ENCODE peak calls at places on chromosomes 13 and 19, in six cellular contexts. Y, U, Q, M, V and B are unnamed samples.

GRCh38 chr13:73703606-73704005 is 430.6 kb downstream of the KLF12 start:
- DNase-seq in Y (no peak), U (no peak), Q (no peak), M (no peak), V (no peak), B (no peak)

GRCh38 chr13:113009743-113010509 is 40.9 kb downstream of the MCF2L start:
- DNase-seq in Y (no peak), U (no peak), Q (no peak), M (no peak), V (no peak), B (no peak)

GRCh38 chr13:77544365-77544764 is 8.9 kb downstream of the SCEL start:
- DNase-seq in Y (no peak), U (no peak), Q (no peak), M (no peak), V (no peak), B (no peak)

GRCh38 chr19:16193466-16193865 is 4.2 kb upstream of the AP1M1 start:
- DNase-seq in Y (no peak), U (no peak), Q (no peak), M (no peak), V (no peak), B (no peak)

GRCh38 chr13:98910501-98910951 is 67.3 kb downstream of the DOCK9 start:
- DNase-seq in Y (peak), U (no peak), Q (no peak), M (no peak), V (no peak), B (no peak)

GRCh38 chr13:95420501-95420900 is 119.2 kb upstream of the ABCC4 start:
- DNase-seq in Y (no peak), U (no peak), Q (no peak), M (no peak), V (no peak), B (no peak)

GRCh38 chr13:57630661-57631606 is 610 bp upstream of the PCDH17 start:
- DNase-seq in Y (no peak), U (no peak), Q (no peak), M (no peak), V (no peak), B (no peak)

GRCh38 chr13:30299746-30300145 is 7.6 kb downstream of the KATNAL1 start:
- DNase-seq in Y (no peak), U (no peak), Q (no peak), M (no peak), V (no peak), B (no peak)

GRCh38 chr19:13277104-13277809 is 127.0 kb downstream of the IER2 start:
- DNase-seq in Y (peak), U (peak), Q (peak), M (no peak), V (peak), B (no peak)

GRCh38 chr13:93230466-93230865 is 3.9 kb downstream of the GPC6 start:
- DNase-seq in Y (no peak), U (no peak), Q (no peak), M (no peak), V (no peak), B (no peak)

GRCh38 chr19:3369337-3370213 is 3.2 kb downstream of the NFIC start:
- DNase-seq in Y (no peak), U (no peak), Q (peak), M (no peak), V (no peak), B (no peak)
- TF ChIP-seq CTCF in Y (no peak), U (no peak), Q (no peak), M (no peak), V (no peak), B (peak)

DNA sequence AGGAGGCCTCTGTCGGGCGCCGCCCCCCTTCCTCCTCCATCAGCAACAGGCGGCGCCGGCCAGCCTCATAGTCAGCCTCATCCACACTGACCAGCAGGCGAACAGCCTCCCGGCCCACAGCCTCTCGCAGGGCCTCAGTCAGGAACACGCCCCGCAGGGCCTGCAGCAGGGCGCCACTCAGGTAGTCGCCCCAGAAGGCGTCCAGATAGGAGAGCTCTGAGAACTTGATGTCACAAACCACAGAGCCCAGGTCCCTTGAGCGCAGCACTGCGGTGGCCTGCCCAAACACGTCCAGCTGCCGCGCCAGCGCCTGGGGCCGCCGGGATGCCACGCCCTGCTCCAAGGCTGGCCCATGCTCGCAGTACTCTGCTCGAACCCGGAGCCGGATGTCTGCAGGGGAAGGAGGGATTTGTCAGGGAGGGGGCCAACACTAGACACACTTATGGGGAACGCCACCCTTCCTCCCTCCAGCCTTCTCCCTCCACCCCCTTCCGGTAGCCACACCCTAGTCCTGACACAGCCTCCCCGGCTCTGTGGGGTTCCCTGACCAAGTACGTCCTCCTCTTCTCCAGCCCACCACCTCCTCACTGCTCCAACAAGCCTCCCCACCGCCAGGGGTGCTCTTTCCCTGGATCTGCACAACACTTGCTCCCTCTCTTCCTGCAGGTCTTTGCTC is 17.9 kb downstream of the DEDD2 start:
- DNase-seq in Y (no peak), U (peak), Q (peak), M (no peak), V (peak), B (no peak)
- TF ChIP-seq CTCF in Y (no peak), U (peak), Q (no peak), M (no peak), V (no peak), B (no peak)

DNA sequence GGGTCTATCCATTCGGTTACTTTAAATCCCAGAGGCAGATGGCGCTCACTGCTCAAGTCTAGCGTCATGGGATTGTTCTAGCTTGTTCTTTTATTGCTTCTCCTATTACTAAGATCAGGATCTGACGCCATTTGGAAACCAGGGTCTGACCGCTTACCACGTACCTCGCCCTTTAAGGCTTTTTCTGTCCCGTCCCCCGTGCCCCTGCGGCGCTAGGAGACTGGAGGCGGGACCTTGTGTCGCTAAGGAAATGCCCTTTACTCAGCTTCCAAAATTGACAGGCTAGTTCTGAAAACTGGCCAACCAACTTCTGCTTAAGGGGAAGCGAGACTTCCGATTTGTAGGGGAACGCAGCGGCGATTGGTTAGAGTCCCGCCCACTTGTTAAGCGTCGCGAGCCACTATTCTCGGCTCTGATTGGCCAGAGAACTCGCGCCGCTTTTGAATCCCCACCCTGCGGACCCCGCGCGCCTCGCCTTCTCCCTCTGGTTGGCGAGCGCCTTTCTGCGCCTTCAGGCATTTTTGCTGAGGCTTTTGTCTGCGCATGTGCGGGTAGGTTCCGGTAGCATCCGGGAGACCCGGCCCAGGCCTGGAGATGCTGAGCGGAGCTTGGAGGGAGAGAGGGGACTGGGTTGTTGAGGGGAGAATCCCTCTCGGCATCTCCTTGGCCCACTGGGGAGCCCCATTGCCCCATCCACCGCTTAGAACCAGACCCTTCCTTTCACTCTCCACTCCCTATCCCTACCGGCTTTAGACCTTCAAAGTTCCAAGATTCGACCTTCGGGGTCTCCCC is 3.9 kb upstream of the C19orf84 start:
- DNase-seq in Y (peak), U (peak), Q (peak), M (peak), V (peak), B (peak)
- TF ChIP-seq CTCF in Y (no peak), U (no peak), Q (no peak), M (no peak), V (no peak), B (no peak)

GRCh38 chr13:26971990-26972888 is 199.4 kb downstream of the USP12 start:
- DNase-seq in Y (peak), U (no peak), Q (peak), M (no peak), V (no peak), B (no peak)
- TF ChIP-seq CTCF in Y (peak), U (no peak), Q (peak), M (no peak), V (no peak), B (peak)

DNA sequence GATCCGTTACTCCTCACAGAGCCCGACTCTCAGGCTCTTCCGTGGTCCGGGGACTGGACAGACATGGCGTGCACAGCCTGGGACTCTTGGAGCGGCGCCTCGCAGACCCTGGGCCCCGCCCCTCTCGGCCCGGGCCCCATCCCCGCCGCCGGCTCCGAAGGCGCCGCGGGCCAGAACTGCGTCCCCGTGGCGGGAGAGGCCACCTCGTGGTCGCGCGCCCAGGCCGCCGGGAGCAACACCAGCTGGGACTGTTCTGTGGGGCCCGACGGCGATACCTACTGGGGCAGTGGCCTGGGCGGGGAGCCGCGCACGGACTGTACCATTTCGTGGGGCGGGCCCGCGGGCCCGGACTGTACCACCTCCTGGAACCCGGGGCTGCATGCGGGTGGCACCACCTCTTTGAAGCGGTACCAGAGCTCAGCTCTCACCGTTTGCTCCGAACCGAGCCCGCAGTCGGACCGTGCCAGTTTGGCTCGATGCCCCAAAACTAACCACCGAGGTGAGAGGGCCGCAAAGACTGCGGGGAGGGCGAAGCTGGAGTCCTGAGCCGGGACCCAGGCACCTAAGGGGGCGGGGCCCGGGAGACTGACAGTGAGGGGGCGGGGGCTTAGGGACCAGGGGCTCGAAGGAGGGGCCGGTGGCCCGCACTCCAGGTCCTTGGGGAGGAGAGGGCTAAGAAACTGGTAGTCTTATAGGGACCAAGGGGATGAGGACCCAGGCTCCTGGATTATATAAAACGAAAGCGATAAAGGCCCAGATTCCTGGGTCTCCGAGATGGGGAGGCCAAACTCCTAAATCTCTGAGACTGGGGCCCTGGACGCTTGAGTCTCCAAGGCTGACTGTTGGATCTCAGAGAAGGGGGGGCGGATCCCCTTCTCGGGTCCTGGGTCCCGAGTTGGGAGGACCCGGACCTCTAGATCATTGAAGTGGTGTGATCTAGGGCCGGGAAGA is 2.0 kb downstream of the ETV2 start:
- DNase-seq in Y (peak), U (peak), Q (peak), M (peak), V (peak), B (peak)
- TF ChIP-seq CTCF in Y (no peak), U (no peak), Q (no peak), M (no peak), V (no peak), B (no peak)

GRCh38 chr13:62388515-62388914 is 972.9 kb upstream of the PCDH20 start:
- DNase-seq in Y (no peak), U (no peak), Q (no peak), M (no peak), V (no peak), B (no peak)

GRCh38 chr13:62387642-62388041 is 972.0 kb upstream of the PCDH20 start:
- DNase-seq in Y (no peak), U (no peak), Q (no peak), M (no peak), V (no peak), B (no peak)
- TF ChIP-seq CTCF in Y (no peak), U (no peak), Q (no peak), M (no peak), V (no peak), B (peak)

DNA sequence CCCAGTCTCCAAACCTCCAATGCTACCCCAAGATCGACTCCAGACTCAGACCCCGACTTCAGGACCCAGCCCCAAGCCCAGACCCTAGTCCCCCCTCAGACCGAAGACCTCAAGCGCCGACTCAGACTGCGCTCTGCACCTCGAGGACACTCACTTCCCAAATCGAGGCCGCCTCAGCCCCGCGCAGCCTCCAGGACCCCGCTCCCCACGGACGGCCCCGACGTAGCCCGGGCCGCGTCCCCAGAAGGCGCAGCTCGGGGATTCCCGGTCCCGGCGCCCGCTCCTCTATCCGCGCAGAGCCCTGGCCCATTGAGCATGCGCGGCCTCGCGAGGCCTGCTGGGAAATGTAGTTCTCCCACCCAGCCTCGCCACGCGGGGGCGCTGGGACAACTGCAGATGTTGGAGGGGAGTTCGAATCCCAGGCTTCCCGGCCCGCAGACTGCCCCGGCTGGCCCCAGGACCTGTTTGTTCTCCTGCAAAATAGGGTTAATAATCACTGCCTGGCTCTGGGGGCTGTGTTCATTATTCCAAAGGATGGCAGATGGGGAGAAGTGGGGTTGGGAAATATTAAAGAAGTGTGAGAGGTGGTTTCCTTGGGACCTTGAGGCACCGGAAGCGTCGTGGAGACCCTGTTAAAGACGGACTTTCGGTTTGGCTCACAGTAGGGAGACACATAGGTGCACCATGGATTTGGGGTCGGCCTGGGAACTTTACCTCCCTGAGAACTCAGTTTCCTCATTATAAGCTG is at the start of gene APBA3:
- DNase-seq in Y (peak), U (peak), Q (peak), M (peak), V (peak), B (peak)
- TF ChIP-seq CTCF in Y (peak), U (peak), Q (peak), M (no peak), V (peak), B (peak)

GRCh38 chr13:27997904-27998522 is 9.5 kb upstream of the URAD start:
- DNase-seq in Y (peak), U (no peak), Q (no peak), M (no peak), V (no peak), B (no peak)
- TF ChIP-seq CTCF in Y (peak), U (no peak), Q (peak), M (no peak), V (no peak), B (peak)

GRCh38 chr13:92172191-92172590 is 773.8 kb downstream of the GPC5 start:
- DNase-seq in Y (no peak), U (no peak), Q (no peak), M (no peak), V (no peak), B (no peak)

GRCh38 chr13:92173254-92173653 is 774.8 kb downstream of the GPC5 start:
- DNase-seq in Y (no peak), U (no peak), Q (no peak), M (no peak), V (no peak), B (no peak)

DNA sequence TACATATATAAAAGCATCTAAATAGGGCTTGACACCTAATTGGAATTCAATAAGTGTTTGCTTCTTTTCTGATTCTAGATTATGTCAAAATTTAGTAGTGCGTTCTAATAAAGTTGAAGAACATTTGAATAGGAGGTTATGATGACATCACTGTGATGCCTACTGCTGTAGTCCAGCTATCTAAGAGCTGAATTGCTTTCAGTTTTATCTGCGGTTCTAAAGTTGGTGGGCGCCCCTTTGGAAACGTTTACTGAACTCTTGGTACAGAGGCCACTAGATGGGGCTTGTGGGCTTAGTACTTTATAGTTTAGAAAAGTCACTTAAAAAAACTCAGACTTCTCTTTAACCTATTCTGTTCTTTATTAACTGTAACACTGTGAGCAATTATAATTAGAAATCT is 776.9 kb downstream of the GPC5 start:
- DNase-seq in Y (peak), U (no peak), Q (no peak), M (no peak), V (no peak), B (no peak)
- TF ChIP-seq CTCF in Y (no peak), U (no peak), Q (peak), M (no peak), V (no peak), B (peak)